ENCODE peak calls at places on chromosomes 13 and 19, in eight cellular contexts. One of them, this sample, is unnamed. For H3K36me3, the result is how much of the 10 kb centered on the place peaks cover.

GRCh38 chr13:27007166-27007565 is 164.4 kb downstream of the USP12 start:
- DNase-seq in heart left ventricle: no peak
- DNase-seq in thoracic aorta: no peak
- DNase-seq in fibroblast of lung: no peak
- DNase-seq in GM23338: peak
- DNase-seq in cardiac muscle cell: no peak
- DNase-seq in pancreas: peak
- DNase-seq in heart right ventricle: no peak
- DNase-seq in this sample: no peak

GRCh38 chr19:9498183-9498902 is at the start of gene ZNF560:
- DNase-seq in heart right ventricle: no peak
- DNase-seq in fibroblast of lung: peak
- DNase-seq in cardiac muscle cell: peak
- DNase-seq in thoracic aorta: no peak
- DNase-seq in heart left ventricle: no peak
- DNase-seq in GM23338: peak
- DNase-seq in pancreas: no peak
- DNase-seq in this sample: no peak

GRCh38 chr19:47518139-47518538 is 3.3 kb upstream of the NAPA start:
- DNase-seq in fibroblast of lung: peak
- DNase-seq in GM23338: no peak
- DNase-seq in cardiac muscle cell: no peak
- DNase-seq in heart right ventricle: no peak
- DNase-seq in heart left ventricle: no peak
- DNase-seq in thoracic aorta: no peak
- DNase-seq in pancreas: no peak
- DNase-seq in this sample: no peak

GRCh38 chr13:99227909-99228688 is 27.4 kb downstream of the UBAC2 start:
- DNase-seq in cardiac muscle cell: no peak
- DNase-seq in heart right ventricle: no peak
- DNase-seq in thoracic aorta: no peak
- DNase-seq in GM23338: no peak
- DNase-seq in pancreas: no peak
- DNase-seq in heart left ventricle: no peak
- DNase-seq in fibroblast of lung: no peak
- DNase-seq in this sample: no peak

GRCh38 chr19:27720155-27720554 is 1492.8 kb downstream of the UQCRFS1 start:
- DNase-seq in cardiac muscle cell: no peak
- DNase-seq in heart left ventricle: no peak
- DNase-seq in fibroblast of lung: no peak
- DNase-seq in pancreas: no peak
- DNase-seq in heart right ventricle: no peak
- DNase-seq in thoracic aorta: no peak
- DNase-seq in GM23338: no peak
- DNase-seq in this sample: no peak

GRCh38 chr19:52635786-52636570 is 2.2 kb downstream of the ZNF83 start:
- DNase-seq in heart left ventricle: no peak
- DNase-seq in pancreas: no peak
- DNase-seq in heart right ventricle: no peak
- DNase-seq in cardiac muscle cell: no peak
- DNase-seq in thoracic aorta: no peak
- DNase-seq in fibroblast of lung: peak
- DNase-seq in GM23338: no peak
- DNase-seq in this sample: no peak

GRCh38 chr19:33298146-33298911 is 4.0 kb downstream of the CEBPA start:
- DNase-seq in cardiac muscle cell: no peak
- DNase-seq in thoracic aorta: no peak
- DNase-seq in GM23338: peak
- DNase-seq in heart right ventricle: no peak
- DNase-seq in pancreas: no peak
- DNase-seq in heart left ventricle: no peak
- DNase-seq in fibroblast of lung: no peak
- DNase-seq in this sample: peak

GRCh38 chr13:101706651-101707050 is 254.2 kb downstream of the ITGBL1 start:
- DNase-seq in pancreas: no peak
- DNase-seq in cardiac muscle cell: no peak
- DNase-seq in fibroblast of lung: peak
- DNase-seq in thoracic aorta: no peak
- DNase-seq in GM23338: no peak
- DNase-seq in heart right ventricle: no peak
- DNase-seq in heart left ventricle: no peak
- DNase-seq in this sample: no peak

GRCh38 chr19:48928164-48929005 is 5.1 kb upstream of the DHDH start:
- DNase-seq in fibroblast of lung: peak
- DNase-seq in GM23338: no peak
- DNase-seq in thoracic aorta: no peak
- DNase-seq in heart right ventricle: no peak
- DNase-seq in heart left ventricle: no peak
- DNase-seq in cardiac muscle cell: no peak
- DNase-seq in pancreas: no peak
- DNase-seq in this sample: peak

GRCh38 chr13:113428871-113429607 is 24.2 kb downstream of the ADPRHL1 start:
- DNase-seq in pancreas: no peak
- DNase-seq in thoracic aorta: no peak
- DNase-seq in cardiac muscle cell: no peak
- DNase-seq in heart right ventricle: no peak
- DNase-seq in fibroblast of lung: no peak
- DNase-seq in heart left ventricle: peak
- DNase-seq in GM23338: no peak
- DNase-seq in this sample: no peak
- H3K36me3 ChIP-seq in pancreas: under half
- H3K36me3 ChIP-seq in thoracic aorta: under half
- H3K36me3 ChIP-seq in cardiac muscle cell: under half
- H3K36me3 ChIP-seq in heart right ventricle: half or more
- H3K36me3 ChIP-seq in fibroblast of lung: under half
- H3K36me3 ChIP-seq in heart left ventricle: half or more
- H3K36me3 ChIP-seq in GM23338: under half
- H3K36me3 ChIP-seq in this sample: under half

GRCh38 chr19:37059142-37059541 is 19.1 kb upstream of the ZNF420 start:
- DNase-seq in fibroblast of lung: no peak
- DNase-seq in cardiac muscle cell: no peak
- DNase-seq in heart right ventricle: no peak
- DNase-seq in heart left ventricle: no peak
- DNase-seq in GM23338: no peak
- DNase-seq in pancreas: no peak
- DNase-seq in thoracic aorta: no peak
- DNase-seq in this sample: peak
- H3K36me3 ChIP-seq in fibroblast of lung: under half
- H3K36me3 ChIP-seq in cardiac muscle cell: under half
- H3K36me3 ChIP-seq in heart right ventricle: under half
- H3K36me3 ChIP-seq in heart left ventricle: under half
- H3K36me3 ChIP-seq in GM23338: under half
- H3K36me3 ChIP-seq in pancreas: under half
- H3K36me3 ChIP-seq in thoracic aorta: under half
- H3K36me3 ChIP-seq in this sample: under half

GRCh38 chr19:7527516-7528191 is 5.2 kb downstream of the MCOLN1 start:
- DNase-seq in pancreas: no peak
- DNase-seq in heart left ventricle: peak
- DNase-seq in heart right ventricle: no peak
- DNase-seq in fibroblast of lung: no peak
- DNase-seq in cardiac muscle cell: no peak
- DNase-seq in GM23338: no peak
- DNase-seq in thoracic aorta: no peak
- DNase-seq in this sample: no peak

GRCh38 chr19:7529610-7530490 is 5.7 kb upstream of the PNPLA6 start:
- DNase-seq in cardiac muscle cell: no peak
- DNase-seq in GM23338: no peak
- DNase-seq in thoracic aorta: no peak
- DNase-seq in fibroblast of lung: no peak
- DNase-seq in heart right ventricle: no peak
- DNase-seq in pancreas: no peak
- DNase-seq in heart left ventricle: no peak
- DNase-seq in this sample: no peak

GRCh38 chr19:7528192-7528519 is 5.7 kb downstream of the MCOLN1 start:
- DNase-seq in fibroblast of lung: no peak
- DNase-seq in pancreas: no peak
- DNase-seq in GM23338: no peak
- DNase-seq in cardiac muscle cell: no peak
- DNase-seq in heart right ventricle: no peak
- DNase-seq in thoracic aorta: no peak
- DNase-seq in heart left ventricle: no peak
- DNase-seq in this sample: no peak

GRCh38 chr19:7528522-7529245 is 6.3 kb downstream of the MCOLN1 start:
- DNase-seq in heart right ventricle: no peak
- DNase-seq in thoracic aorta: no peak
- DNase-seq in pancreas: no peak
- DNase-seq in heart left ventricle: no peak
- DNase-seq in GM23338: no peak
- DNase-seq in fibroblast of lung: no peak
- DNase-seq in cardiac muscle cell: no peak
- DNase-seq in this sample: no peak

GRCh38 chr19:7529246-7529600 is 6.3 kb upstream of the PNPLA6 start:
- DNase-seq in thoracic aorta: no peak
- DNase-seq in cardiac muscle cell: no peak
- DNase-seq in GM23338: no peak
- DNase-seq in pancreas: no peak
- DNase-seq in heart right ventricle: no peak
- DNase-seq in heart left ventricle: no peak
- DNase-seq in fibroblast of lung: no peak
- DNase-seq in this sample: no peak
- H3K36me3 ChIP-seq in thoracic aorta: under half
- H3K36me3 ChIP-seq in cardiac muscle cell: under half
- H3K36me3 ChIP-seq in GM23338: under half
- H3K36me3 ChIP-seq in pancreas: under half
- H3K36me3 ChIP-seq in heart right ventricle: under half
- H3K36me3 ChIP-seq in heart left ventricle: under half
- H3K36me3 ChIP-seq in fibroblast of lung: under half
- H3K36me3 ChIP-seq in this sample: half or more

GRCh38 chr13:110341445-110342247 is 34.6 kb downstream of the COL4A2 start:
- DNase-seq in pancreas: no peak
- DNase-seq in heart left ventricle: no peak
- DNase-seq in heart right ventricle: peak
- DNase-seq in cardiac muscle cell: peak
- DNase-seq in thoracic aorta: no peak
- DNase-seq in GM23338: no peak
- DNase-seq in fibroblast of lung: peak
- DNase-seq in this sample: no peak
- H3K36me3 ChIP-seq in pancreas: under half
- H3K36me3 ChIP-seq in heart left ventricle: under half
- H3K36me3 ChIP-seq in heart right ventricle: under half
- H3K36me3 ChIP-seq in cardiac muscle cell: under half
- H3K36me3 ChIP-seq in thoracic aorta: under half
- H3K36me3 ChIP-seq in GM23338: under half
- H3K36me3 ChIP-seq in fibroblast of lung: under half
- H3K36me3 ChIP-seq in this sample: under half

DNA sequence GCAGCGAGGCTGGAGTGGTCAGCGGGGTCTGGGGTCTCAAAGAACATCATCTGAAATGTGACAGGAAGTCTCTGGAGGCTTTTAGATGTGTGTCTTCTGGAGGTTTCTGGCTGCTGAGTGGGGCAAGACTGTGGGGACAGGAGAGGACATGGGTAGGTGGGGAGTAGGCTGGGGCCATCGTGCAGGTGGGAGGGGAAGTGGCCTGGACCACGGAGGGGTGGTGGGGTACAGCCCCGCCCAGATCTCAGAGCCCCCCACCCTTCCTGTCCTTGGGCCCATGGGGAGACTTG is 6.2 kb downstream of the AP1M1 start:
- DNase-seq in heart right ventricle: no peak
- DNase-seq in cardiac muscle cell: no peak
- DNase-seq in pancreas: no peak
- DNase-seq in GM23338: no peak
- DNase-seq in fibroblast of lung: no peak
- DNase-seq in thoracic aorta: no peak
- DNase-seq in heart left ventricle: no peak
- DNase-seq in this sample: no peak
- H3K36me3 ChIP-seq in heart right ventricle: half or more
- H3K36me3 ChIP-seq in cardiac muscle cell: under half
- H3K36me3 ChIP-seq in pancreas: under half
- H3K36me3 ChIP-seq in GM23338: under half
- H3K36me3 ChIP-seq in fibroblast of lung: half or more
- H3K36me3 ChIP-seq in thoracic aorta: half or more
- H3K36me3 ChIP-seq in heart left ventricle: half or more
- H3K36me3 ChIP-seq in this sample: half or more

GRCh38 chr19:40623403-40624239 is 22.5 kb downstream of the LTBP4 start:
- DNase-seq in heart left ventricle: peak
- DNase-seq in pancreas: no peak
- DNase-seq in GM23338: peak
- DNase-seq in fibroblast of lung: peak
- DNase-seq in cardiac muscle cell: peak
- DNase-seq in heart right ventricle: no peak
- DNase-seq in thoracic aorta: no peak
- DNase-seq in this sample: peak
- H3K36me3 ChIP-seq in heart left ventricle: half or more
- H3K36me3 ChIP-seq in pancreas: under half
- H3K36me3 ChIP-seq in GM23338: under half
- H3K36me3 ChIP-seq in fibroblast of lung: under half
- H3K36me3 ChIP-seq in cardiac muscle cell: under half
- H3K36me3 ChIP-seq in heart right ventricle: half or more
- H3K36me3 ChIP-seq in thoracic aorta: half or more
- H3K36me3 ChIP-seq in this sample: under half

GRCh38 chr13:79338343-79338742 is 67.7 kb downstream of the RBM26 start:
- DNase-seq in fibroblast of lung: no peak
- DNase-seq in heart right ventricle: no peak
- DNase-seq in pancreas: no peak
- DNase-seq in heart left ventricle: no peak
- DNase-seq in GM23338: no peak
- DNase-seq in thoracic aorta: no peak
- DNase-seq in cardiac muscle cell: no peak
- DNase-seq in this sample: no peak

GRCh38 chr13:79341202-79341601 is 64.9 kb downstream of the RBM26 start:
- DNase-seq in heart left ventricle: no peak
- DNase-seq in thoracic aorta: no peak
- DNase-seq in fibroblast of lung: no peak
- DNase-seq in heart right ventricle: no peak
- DNase-seq in pancreas: no peak
- DNase-seq in cardiac muscle cell: no peak
- DNase-seq in GM23338: no peak
- DNase-seq in this sample: no peak

GRCh38 chr13:79336971-79337370 is 69.1 kb downstream of the RBM26 start:
- DNase-seq in pancreas: no peak
- DNase-seq in GM23338: no peak
- DNase-seq in fibroblast of lung: no peak
- DNase-seq in cardiac muscle cell: no peak
- DNase-seq in thoracic aorta: no peak
- DNase-seq in heart left ventricle: no peak
- DNase-seq in heart right ventricle: no peak
- DNase-seq in this sample: no peak

GRCh38 chr13:79346300-79346914 is 59.6 kb downstream of the RBM26 start:
- DNase-seq in pancreas: no peak
- DNase-seq in fibroblast of lung: peak
- DNase-seq in cardiac muscle cell: no peak
- DNase-seq in thoracic aorta: no peak
- DNase-seq in heart right ventricle: no peak
- DNase-seq in GM23338: no peak
- DNase-seq in heart left ventricle: no peak
- DNase-seq in this sample: no peak

GRCh38 chr13:79340490-79340889 is 65.6 kb downstream of the RBM26 start:
- DNase-seq in thoracic aorta: no peak
- DNase-seq in cardiac muscle cell: no peak
- DNase-seq in fibroblast of lung: no peak
- DNase-seq in heart left ventricle: no peak
- DNase-seq in pancreas: no peak
- DNase-seq in GM23338: no peak
- DNase-seq in heart right ventricle: no peak
- DNase-seq in this sample: no peak
- H3K36me3 ChIP-seq in thoracic aorta: under half
- H3K36me3 ChIP-seq in cardiac muscle cell: half or more
- H3K36me3 ChIP-seq in fibroblast of lung: under half
- H3K36me3 ChIP-seq in heart left ventricle: half or more
- H3K36me3 ChIP-seq in pancreas: under half
- H3K36me3 ChIP-seq in GM23338: under half
- H3K36me3 ChIP-seq in heart right ventricle: half or more
- H3K36me3 ChIP-seq in this sample: half or more

This sample was measured in upper lobe of right lung.